ENCODE peak calls at places on chromosomes 6 and 20, in eight cellular contexts. M is body of pancreas, A is lower leg skin, T is A549, U is prostate gland, W is esophagus squamous epithelium, D is GM12878, X is transverse colon. P is an unnamed sample.

GRCh38 chr6:75220365-75220764 is 14.5 kb upstream of the COL12A1 start:
- DNase-seq in M (no peak), A (no peak), T (no peak), U (no peak), W (no peak), D (no peak), X (no peak), P (no peak)

GRCh38 chr6:156652231-156652750 is 124.9 kb upstream of the ARID1B start:
- DNase-seq in M (no peak), A (no peak), T (no peak), U (no peak), W (no peak), D (no peak), X (no peak), P (no peak)

GRCh38 chr6:99550046-99550445 is 18.4 kb downstream of the CCNC start:
- DNase-seq in M (no peak), A (no peak), T (no peak), U (no peak), W (no peak), D (no peak), X (no peak), P (no peak)

GRCh38 chr6:42860481-42860880 is 18.9 kb upstream of the RPL7L1 start:
- DNase-seq in M (no peak), A (no peak), T (no peak), U (no peak), W (no peak), D (no peak), X (no peak), P (no peak)

GRCh38 chr6:128731249-128732165 is 151.4 kb upstream of the LAMA2 start:
- DNase-seq in M (no peak), A (no peak), T (peak; percentile 41), U (no peak), W (no peak), D (no peak), X (no peak), P (no peak)

GRCh38 chr6:37059344-37060194 is 54.1 kb downstream of the FGD2 start:
- DNase-seq in M (peak; percentile 30), A (peak; percentile 64), T (peak; percentile 95), U (peak; percentile 37), W (no peak), D (no peak), X (peak; percentile 75), P (peak; percentile 90)

GRCh38 chr6:143099647-143100046 is 39.0 kb downstream of the AIG1 start:
- DNase-seq in M (no peak), A (no peak), T (no peak), U (no peak), W (no peak), D (no peak), X (no peak), P (no peak)

GRCh38 chr6:111566873-111567517 is 38.7 kb downstream of the TRAF3IP2 start:
- DNase-seq in M (no peak), A (no peak), T (no peak), U (no peak), W (no peak), D (no peak), X (no peak), P (no peak)

GRCh38 chr6:90107721-90108364 is 188.8 kb downstream of the BACH2 start:
- DNase-seq in M (no peak), A (no peak), T (no peak), U (no peak), W (no peak), D (peak; percentile 21), X (no peak), P (no peak)

GRCh38 chr6:54617730-54618129 is 228.8 kb upstream of the FAM83B start:
- DNase-seq in M (no peak), A (no peak), T (peak; percentile 9), U (no peak), W (no peak), D (no peak), X (no peak), P (no peak)

GRCh38 chr20:20289331-20289730 is 78.6 kb upstream of the INSM1 start:
- DNase-seq in M (no peak), A (no peak), T (no peak), U (no peak), W (no peak), D (no peak), X (no peak), P (no peak)

GRCh38 chr20:58021481-58021880 is 207.0 kb downstream of the ANKRD60 start:
- DNase-seq in M (no peak), A (peak; percentile 77), T (peak; percentile 42), U (no peak), W (no peak), D (no peak), X (no peak), P (peak; percentile 11)

GRCh38 chr6:145151624-145152023 is 583.7 kb downstream of the EPM2A start:
- DNase-seq in M (no peak), A (no peak), T (no peak), U (no peak), W (no peak), D (no peak), X (no peak), P (no peak)

GRCh38 chr20:57998276-57998675 is 230.2 kb downstream of the ANKRD60 start:
- DNase-seq in M (no peak), A (no peak), T (no peak), U (no peak), W (no peak), D (no peak), X (no peak), P (no peak)

GRCh38 chr6:134935076-134935475 is 14.8 kb downstream of the ALDH8A1 start:
- DNase-seq in M (no peak), A (no peak), T (peak; percentile 18), U (no peak), W (no peak), D (no peak), X (no peak), P (no peak)

GRCh38 chr6:118377711-118378414 is 170.2 kb upstream of the PLN start:
- DNase-seq in M (no peak), A (no peak), T (no peak), U (no peak), W (no peak), D (no peak), X (no peak), P (no peak)

GRCh38 chr20:4606046-4606445 is 115.7 kb upstream of the PRND start:
- DNase-seq in M (no peak), A (no peak), T (no peak), U (no peak), W (no peak), D (no peak), X (no peak), P (no peak)

GRCh38 chr6:67663105-67663895 is 971.8 kb upstream of the ADGRB3 start:
- DNase-seq in M (no peak), A (no peak), T (no peak), U (no peak), W (no peak), D (no peak), X (no peak), P (no peak)

DNA sequence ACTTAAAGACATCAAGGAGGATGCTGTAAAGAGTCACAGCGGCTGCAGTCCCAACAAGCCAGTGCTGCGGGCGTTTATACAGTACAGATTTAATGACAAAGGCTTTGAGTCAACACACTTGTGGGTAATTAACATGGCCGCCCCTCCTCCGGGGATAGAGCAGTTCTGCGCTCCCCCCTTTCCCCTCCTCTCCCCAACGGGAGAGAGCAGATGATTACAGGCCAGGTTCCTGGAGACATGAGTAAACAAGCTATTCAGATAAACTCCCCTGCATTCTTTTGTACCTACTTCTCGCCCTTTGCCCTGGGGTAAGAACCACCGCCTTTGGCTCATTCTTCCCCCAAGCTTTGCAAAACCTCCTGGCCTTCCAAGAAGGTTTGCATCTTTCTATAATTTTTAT is 23.6 kb upstream of the FABP7 start:
- DNase-seq in M (no peak), A (no peak), T (no peak), U (no peak), W (no peak), D (no peak), X (no peak), P (no peak)
- TF ChIP-seq POLR2A in M (no peak), A (no peak), T (no peak), U (no peak), W (no peak), D (no peak), X (no peak), P (no peak)

DNA sequence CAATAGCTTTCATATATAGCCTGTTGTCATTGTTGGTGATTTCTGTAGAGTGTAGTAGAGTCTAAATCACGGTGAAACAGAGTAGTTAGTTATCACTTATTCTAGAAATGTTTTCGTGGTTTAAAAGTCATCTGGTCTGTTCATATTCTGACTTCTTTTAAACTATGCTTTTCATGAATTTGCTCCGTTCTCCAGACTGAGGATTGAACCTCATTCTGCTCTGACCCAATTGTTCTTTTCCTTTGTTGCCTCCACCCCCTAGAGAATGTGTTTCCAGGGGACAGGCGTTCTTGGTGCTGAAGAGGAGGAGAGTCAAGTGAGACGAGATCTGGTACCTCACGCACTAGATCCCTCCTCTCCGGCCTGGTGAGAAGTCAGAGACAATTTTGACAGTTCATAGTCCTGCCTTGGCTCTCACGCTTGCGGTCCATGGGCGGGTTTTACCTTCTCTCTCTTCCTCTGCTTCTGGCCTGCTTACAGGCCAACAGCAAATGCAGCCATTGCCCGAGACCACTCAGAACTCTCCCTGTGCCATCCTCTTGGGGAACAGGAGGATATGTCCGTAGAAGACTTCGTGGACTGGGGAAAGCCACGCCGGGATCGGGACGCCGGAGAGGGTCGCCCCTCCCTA is 609 bp upstream of the ZNF292 start:
- DNase-seq in M (no peak), A (no peak), T (peak; percentile 71), U (no peak), W (no peak), D (peak; percentile 89), X (no peak), P (no peak)
- TF ChIP-seq POLR2A in M (peak; percentile 71), A (no peak), T (peak; percentile 48), U (no peak), W (peak; percentile 18), D (no peak), X (no peak), P (peak; percentile 70)

GRCh38 chr6:148451690-148452089 is 109.1 kb downstream of the SASH1 start:
- DNase-seq in M (no peak), A (no peak), T (no peak), U (no peak), W (no peak), D (no peak), X (peak; percentile 15), P (no peak)
- TF ChIP-seq POLR2A in M (no peak), A (no peak), T (no peak), U (no peak), W (no peak), D (no peak), X (no peak), P (no peak)

GRCh38 chr6:27177454-27178000 is 70.0 kb upstream of the PRSS16 start:
- DNase-seq in M (peak; percentile 80), A (peak; percentile 74), T (peak; percentile 91), U (peak; percentile 71), W (no peak), D (no peak), X (peak; percentile 88), P (peak; percentile 87)

GRCh38 chr6:27174958-27175357 is 72.5 kb upstream of the PRSS16 start:
- DNase-seq in M (no peak), A (no peak), T (no peak), U (no peak), W (no peak), D (no peak), X (no peak), P (no peak)

GRCh38 chr6:27176096-27176495 is 71.4 kb upstream of the PRSS16 start:
- DNase-seq in M (no peak), A (no peak), T (no peak), U (no peak), W (no peak), D (no peak), X (no peak), P (no peak)

GRCh38 chr6:27178860-27179259 is 68.6 kb upstream of the PRSS16 start:
- DNase-seq in M (no peak), A (no peak), T (no peak), U (no peak), W (no peak), D (no peak), X (no peak), P (no peak)

GRCh38 chr6:27178001-27178730 is 69.3 kb upstream of the PRSS16 start:
- DNase-seq in M (peak; percentile 57), A (peak; percentile 63), T (peak; percentile 92), U (peak; percentile 42), W (no peak), D (peak; percentile 61), X (peak; percentile 62), P (peak; percentile 79)
- TF ChIP-seq POLR2A in M (peak; percentile 58), A (no peak), T (no peak), U (peak; percentile 16), W (no peak), D (peak; percentile 56), X (peak; percentile 59), P (peak; percentile 57)